ENCODE peak calls at places on chromosomes 6 and 20, in seven cellular contexts. X is stomach, Z is Panc1, R is GM12878, P is HepG2, T is breast epithelium, I is transverse colon. L is an unnamed sample.

GRCh38 chr6:27854421-27854820 is 57.8 kb downstream of the OR2B2 start:
- DNase-seq in T (no peak), I (no peak), R (no peak), Z (no peak), P (no peak), X (no peak), L (no peak)

GRCh38 chr6:98828210-98828798 is 6.1 kb upstream of the POU3F2 start:
- DNase-seq in R (no peak), X (no peak), Z (no peak), T (no peak), P (no peak), I (no peak), L (no peak)

GRCh38 chr6:35382015-35382414 is 39.7 kb downstream of the PPARD start:
- DNase-seq in R (no peak), I (no peak), T (no peak), P (no peak), X (no peak), Z (no peak), L (no peak)

GRCh38 chr6:72461144-72461543 is 160.7 kb upstream of the KCNQ5 start:
- DNase-seq in P (no peak), X (no peak), I (no peak), R (no peak), Z (no peak), T (no peak), L (no peak)

GRCh38 chr6:35186571-35186970 is 27.2 kb upstream of the SCUBE3 start:
- DNase-seq in R (no peak), Z (no peak), X (no peak), I (no peak), T (no peak), P (no peak), L (no peak)

GRCh38 chr6:134593442-134593841 is 275.5 kb upstream of the SGK1 start:
- DNase-seq in Z (no peak), R (no peak), T (no peak), X (no peak), I (no peak), P (no peak), L (no peak)

GRCh38 chr6:15218401-15218800 is 27.5 kb upstream of the JARID2 start:
- DNase-seq in I (no peak), Z (no peak), P (no peak), T (no peak), X (no peak), R (no peak), L (no peak)

GRCh38 chr6:423062-423798 is 31.7 kb downstream of the IRF4 start:
- DNase-seq in X (no peak), I (no peak), R (no peak), P (no peak), Z (no peak), T (no peak), L (no peak)

GRCh38 chr6:109449789-109450673 is 5.5 kb downstream of the MICAL1 start:
- DNase-seq in T (no peak), X (no peak), P (no peak), R (no peak), I (peak; percentile 43), Z (no peak), L (no peak)

GRCh38 chr6:3918474-3918873 is 69.3 kb downstream of the FAM50B start:
- DNase-seq in I (no peak), X (no peak), P (no peak), T (no peak), R (no peak), Z (no peak), L (peak; percentile 47)

GRCh38 chr6:167952512-167952859 is 45.0 kb upstream of the KIF25 start:
- DNase-seq in X (no peak), T (no peak), P (no peak), R (no peak), Z (no peak), I (no peak), L (no peak)

GRCh38 chr6:133699986-133700385 is 188.9 kb upstream of the TCF21 start:
- DNase-seq in X (no peak), T (no peak), Z (no peak), I (no peak), R (no peak), P (no peak), L (no peak)

GRCh38 chr6:83071023-83071422 is 3.6 kb downstream of the DOP1A start:
- DNase-seq in X (no peak), P (no peak), R (peak; percentile 60), I (no peak), T (no peak), Z (no peak), L (no peak)

DNA sequence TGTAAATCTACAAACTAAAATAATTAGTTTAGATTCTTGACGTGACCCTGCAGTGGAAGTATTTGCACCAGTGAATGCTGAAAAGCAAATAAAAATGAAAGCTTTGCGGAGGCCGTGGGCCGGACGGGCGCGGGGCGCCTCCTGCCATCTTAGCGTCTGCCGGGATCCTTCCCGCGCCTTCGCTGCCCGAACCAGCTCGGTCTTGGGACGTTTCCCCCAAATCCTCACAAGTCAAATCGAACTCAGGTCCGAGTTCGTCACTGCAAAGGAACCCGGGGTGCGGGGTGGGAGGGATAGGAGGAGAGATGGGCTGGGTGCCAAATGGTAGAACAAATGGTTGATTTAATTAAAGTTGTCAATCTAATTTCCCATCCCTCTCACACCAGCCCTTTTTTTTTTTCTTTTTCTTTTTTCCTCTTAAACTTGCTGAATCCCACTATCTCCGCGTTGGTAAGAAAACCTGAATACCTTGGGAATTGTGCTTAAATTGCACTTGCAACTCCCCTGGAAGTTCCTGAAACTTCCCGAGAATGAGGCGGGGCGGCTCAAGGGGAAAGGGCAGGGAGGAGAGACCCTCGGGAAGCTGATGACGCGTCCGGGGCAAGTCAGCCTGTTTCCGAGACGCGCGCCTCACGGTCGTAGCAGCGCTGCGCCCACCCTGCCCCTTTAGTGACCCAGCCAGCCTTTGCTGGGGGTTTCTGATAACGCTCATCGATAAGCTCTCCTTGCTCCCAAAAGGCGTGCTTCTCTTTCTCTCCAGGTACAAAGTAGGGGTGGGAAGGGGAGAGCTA is 1.7 kb downstream of the GJA1 start:
- DNase-seq in T (no peak), X (no peak), R (no peak), Z (no peak), I (peak; percentile 14), P (no peak), L (no peak)
- TF ChIP-seq POLR2AphosphoS5 in T (peak; percentile 51), X (no peak), R (no peak), Z (no peak), I (no peak), P (no peak), L (no peak)

DNA sequence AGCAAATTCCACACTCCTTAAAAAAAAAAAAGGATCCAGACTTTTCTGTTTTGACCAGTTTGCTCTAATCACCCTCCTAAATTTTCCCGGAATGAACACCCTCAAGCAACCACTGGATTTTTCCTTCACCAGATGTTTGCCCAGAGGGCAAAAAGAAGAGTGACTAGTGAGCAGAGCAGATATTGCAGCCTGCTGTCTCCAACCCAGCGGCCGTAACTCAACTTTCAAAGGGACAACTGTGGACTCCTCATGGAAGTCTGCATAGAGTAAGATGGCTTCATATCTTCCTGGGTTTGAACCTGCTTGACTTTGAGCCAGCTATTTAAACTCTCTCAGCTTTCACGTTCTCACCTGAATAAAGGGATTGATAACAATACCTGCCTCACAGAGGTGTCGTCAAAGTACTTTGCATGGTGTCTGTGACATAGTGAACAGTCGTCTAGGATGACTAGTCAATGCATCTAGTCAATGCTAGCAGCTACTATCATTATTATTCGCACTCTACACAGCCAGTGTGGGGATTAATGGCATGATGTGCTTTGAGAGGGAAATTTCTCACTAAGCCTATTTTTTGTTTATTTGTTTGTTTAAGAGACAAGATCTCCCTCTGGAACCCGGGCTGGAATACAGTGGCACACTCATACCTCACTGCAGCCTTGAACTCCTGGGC is 92.2 kb upstream of the HIVEP1 start:
- DNase-seq in X (no peak), I (no peak), P (no peak), R (no peak), T (no peak), Z (no peak), L (no peak)
- TF ChIP-seq CTCF in X (no peak), I (no peak), P (no peak), R (no peak), T (no peak), Z (no peak), L (no peak)

DNA sequence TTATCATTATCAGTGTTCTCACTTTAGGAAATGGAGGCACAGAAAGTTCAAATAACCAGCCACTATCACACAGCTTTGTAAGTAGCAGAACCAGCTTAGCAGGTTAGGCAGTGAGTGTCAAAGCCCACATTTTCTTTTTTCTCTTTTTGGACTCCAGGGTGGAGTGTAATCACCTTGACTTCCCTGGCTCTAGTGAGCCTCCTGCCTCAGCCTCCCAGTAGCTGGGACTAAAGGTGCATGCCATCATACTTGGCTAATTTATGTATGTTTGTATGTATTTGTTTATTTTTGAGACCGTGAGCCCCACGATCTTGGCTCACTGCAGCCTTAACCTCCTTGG is 7.8 kb upstream of the NCOA3 start:
- DNase-seq in Z (no peak), P (no peak), R (no peak), I (no peak), T (no peak), X (peak; percentile 36), L (no peak)
- H3K27ac ChIP-seq in Z (no peak overlapping the region), P (peak overlapping the region; percentile 66), R (peak overlapping the region; percentile 82), I (peak overlapping the region; percentile 75), T (peak overlapping the region; percentile 71), X (peak overlapping the region; percentile 66), L (peak overlapping the region; percentile 77)

GRCh38 chr6:2900821-2901644 is 2.1 kb downstream of the SERPINB9 start:
- DNase-seq in P (no peak), R (no peak), I (no peak), Z (no peak), X (no peak), T (no peak), L (peak; percentile 89)
- TF ChIP-seq POLR2AphosphoS5 in P (no peak), R (peak; percentile 71), I (no peak), Z (no peak), X (no peak), T (no peak), L (no peak)

DNA sequence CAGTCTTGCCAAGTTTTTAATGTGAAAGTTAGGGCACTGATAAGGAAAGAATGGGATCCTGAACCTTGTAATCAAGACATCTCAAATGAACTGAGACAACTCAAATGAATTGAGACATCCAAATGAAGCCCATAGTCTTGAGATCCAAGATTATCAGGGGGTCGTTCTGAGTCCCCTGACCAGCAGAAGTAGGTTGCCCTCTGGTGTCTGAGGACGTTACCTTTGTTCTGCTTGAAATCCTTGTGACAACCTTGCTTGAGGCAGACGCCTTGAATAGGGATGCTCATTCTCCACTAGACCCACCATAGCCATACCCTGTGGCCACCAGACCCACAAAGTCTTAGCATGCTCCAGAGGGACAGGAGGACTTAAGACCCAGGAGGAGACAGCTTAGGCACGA is 37.7 kb downstream of the ZBTB9 start:
- DNase-seq in R (no peak), I (no peak), X (no peak), Z (no peak), P (no peak), T (no peak), L (no peak)
- TF ChIP-seq CTCF in R (peak; percentile 3), I (no peak), X (no peak), Z (peak; percentile 32), P (peak; percentile 43), T (no peak), L (no peak)